ENCODE peak calls at places on chromosomes 4 and X, in four cellular contexts. D, T, M and C are unnamed samples.

GRCh38 chr4:71270901-71271300 is 67.9 kb upstream of the SLC4A4 start:
- DNase-seq in D (peak), M (no peak), T (peak), C (no peak)

GRCh38 chrX:57156397-57157049 is 19.3 kb upstream of the SPIN2A start:
- DNase-seq in T (no peak), M (no peak), D (peak), C (no peak)

GRCh38 chr4:15778191-15778741 is at the start of gene CD38:
- DNase-seq in T (no peak), M (peak), D (no peak), C (peak)

GRCh38 chrX:10156199-10157031 is at the start of gene CLCN4:
- DNase-seq in M (peak), D (peak), T (no peak), C (no peak)

GRCh38 chr4:86544313-86544966 is 49.7 kb upstream of the PTPN13 start:
- DNase-seq in D (no peak), T (no peak), M (no peak), C (no peak)

GRCh38 chr4:125741825-125742452 is 427.2 kb downstream of the FAT4 start:
- DNase-seq in D (peak), T (peak), M (no peak), C (no peak)

GRCh38 chr4:163681208-163681821 is 186.8 kb downstream of the TMA16 start:
- DNase-seq in M (no peak), D (peak), T (peak), C (peak)

GRCh38 chr4:93760284-93760683 is 68.3 kb upstream of the ATOH1 start:
- DNase-seq in M (no peak), T (no peak), D (no peak), C (no peak)

GRCh38 chr4:158411180-158411721 is 110.4 kb upstream of the RXFP1 start:
- DNase-seq in M (no peak), T (no peak), D (no peak), C (no peak)

GRCh38 chr4:142645478-142646108 is 200.5 kb downstream of the INPP4B start:
- DNase-seq in D (peak), M (no peak), T (no peak), C (no peak)

GRCh38 chr4:5757091-5757490 is 46.1 kb downstream of the EVC start:
- DNase-seq in D (no peak), M (no peak), T (no peak), C (no peak)

GRCh38 chrX:2484721-2485459 is 15.9 kb downstream of the DHRSX start:
- DNase-seq in T (no peak), M (peak), D (no peak), C (no peak)

GRCh38 chr4:128757712-128758111 is 51.8 kb upstream of the JADE1 start:
- DNase-seq in M (no peak), T (no peak), D (no peak), C (no peak)

GRCh38 chrX:122945328-122945727 is 238.8 kb upstream of the GRIA3 start:
- DNase-seq in M (no peak), D (no peak), T (no peak), C (no peak)

GRCh38 chr4:177596035-177596434 is 153.8 kb upstream of the AGA start:
- DNase-seq in T (no peak), M (no peak), D (no peak), C (no peak)

GRCh38 chr4:26557164-26557563 is 26.7 kb upstream of the TBC1D19 start:
- DNase-seq in D (no peak), T (no peak), M (no peak), C (no peak)

GRCh38 chr4:148443550-148444295 is 1.5 kb upstream of the NR3C2 start:
- DNase-seq in T (no peak), M (peak), D (peak), C (peak)

GRCh38 chrX:17415242-17415815 is 40.3 kb downstream of the NHS start:
- DNase-seq in D (no peak), T (no peak), M (no peak), C (no peak)

GRCh38 chrX:87621697-87622096 is 104.1 kb downstream of the KLHL4 start:
- DNase-seq in M (no peak), T (no peak), D (peak), C (no peak)

GRCh38 chr4:167000141-167000852 is 234.0 kb downstream of the SPOCK3 start:
- DNase-seq in D (no peak), M (no peak), T (no peak), C (no peak)

GRCh38 chr4:94368459-94368858 is 25.8 kb upstream of the HPGDS start:
- DNase-seq in M (no peak), T (no peak), D (no peak), C (no peak)

GRCh38 chrX:69289839-69290123 is 124.5 kb upstream of the PJA1 start:
- DNase-seq in T (no peak), D (no peak), M (no peak), C (no peak)

GRCh38 chr4:56099378-56099786 is 150.6 kb downstream of the CEP135 start:
- DNase-seq in D (no peak), T (no peak), M (no peak), C (no peak)

GRCh38 chr4:67861513-67861912 is 22.3 kb downstream of the TMPRSS11D start:
- DNase-seq in T (no peak), M (no peak), D (no peak), C (no peak)

GRCh38 chr4:80412322-80412721 is 76.8 kb downstream of the CFAP299 start:
- DNase-seq in M (no peak), D (no peak), T (no peak), C (no peak)

GRCh38 chr4:41183021-41183553 is 31.3 kb downstream of the APBB2 start:
- DNase-seq in M (no peak), T (no peak), D (no peak), C (no peak)

DNA sequence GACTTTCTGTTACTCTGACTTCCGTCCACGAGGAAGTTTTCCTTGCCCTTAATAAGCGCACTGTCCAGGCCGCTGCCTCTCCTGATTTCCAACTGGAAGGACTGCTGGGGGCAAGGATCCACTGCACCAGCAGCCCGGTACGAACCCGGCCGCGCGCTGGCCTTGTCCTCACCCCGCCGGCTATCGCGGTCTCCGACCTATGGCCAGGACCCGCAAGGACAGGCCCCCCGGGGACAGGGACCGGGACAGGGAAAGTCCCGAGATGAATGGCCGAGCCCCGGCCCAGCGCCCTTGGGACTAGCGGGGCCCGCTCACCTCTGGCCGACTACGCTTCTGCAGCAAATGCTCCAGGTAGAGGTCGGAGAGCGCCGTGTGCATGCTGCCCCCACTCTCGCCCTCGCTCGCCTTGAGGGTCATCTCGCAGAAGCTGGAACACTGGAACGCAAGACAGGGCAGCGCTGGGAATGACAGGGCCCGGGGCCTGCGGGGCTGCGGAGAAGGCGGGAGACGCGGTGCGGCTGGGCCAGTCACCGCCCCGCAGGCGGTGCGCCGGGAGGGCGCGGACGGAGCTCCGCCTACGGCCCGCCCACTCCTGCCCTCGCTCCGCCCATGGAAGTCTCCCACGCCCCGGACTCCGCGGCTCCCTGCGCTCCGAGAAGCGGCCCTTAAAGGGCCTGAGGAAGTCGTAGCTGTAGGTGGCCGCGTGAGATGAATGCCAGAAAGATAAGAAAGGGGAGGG is at the start of gene MPP1:
- DNase-seq in T (peak), D (peak), M (peak), C (peak)
- TF ChIP-seq POLR2AphosphoS5 in T (peak), D (no peak), M (peak), C (no peak)

GRCh38 chr4:99893991-99894981 is at the start of gene LAMTOR3:
- DNase-seq in M (peak), T (peak), D (peak), C (peak)
- TF ChIP-seq POLR2AphosphoS5 in M (peak), T (peak), D (peak), C (peak)

GRCh38 chr4:112636688-112637551 is at the start of the genes LARP7 and ZGRF1:
- DNase-seq in T (peak), M (peak), D (peak), C (peak)
- TF ChIP-seq POLR2AphosphoS5 in T (peak), M (peak), D (no peak), C (peak)

DNA sequence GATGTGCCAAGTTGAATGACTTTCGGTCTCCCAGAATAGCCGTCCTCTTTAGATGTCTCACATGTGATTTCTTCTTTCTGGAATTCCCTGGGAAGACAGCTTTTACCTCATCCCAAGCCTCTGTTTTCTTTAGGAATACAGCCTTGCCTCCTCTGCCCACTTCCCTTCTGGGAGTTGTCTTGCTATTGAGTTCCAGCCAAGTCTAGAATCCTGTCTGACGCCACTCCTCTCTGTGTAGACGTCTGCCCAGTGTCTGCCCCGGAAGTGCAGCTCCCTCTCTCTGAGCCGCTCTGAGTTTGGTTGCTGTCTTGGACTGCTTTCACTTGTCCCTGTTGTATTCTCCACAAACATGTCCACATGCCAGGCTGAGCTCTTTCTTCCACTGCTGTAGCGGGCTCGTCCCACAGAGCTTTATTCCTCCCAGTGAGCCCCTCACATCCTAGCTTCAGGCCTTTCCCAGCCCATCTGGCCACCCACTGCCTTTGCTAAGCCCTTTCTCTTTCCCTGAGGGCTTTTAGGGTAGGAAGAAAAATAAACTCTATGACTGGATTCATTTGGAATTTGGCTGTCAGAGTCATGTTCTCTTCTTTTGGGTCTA is 9.0 kb upstream of the IGFBP7 start:
- DNase-seq in D (peak), T (no peak), M (no peak), C (no peak)
- TF ChIP-seq POLR2AphosphoS5 in D (no peak), T (no peak), M (peak), C (no peak)

DNA sequence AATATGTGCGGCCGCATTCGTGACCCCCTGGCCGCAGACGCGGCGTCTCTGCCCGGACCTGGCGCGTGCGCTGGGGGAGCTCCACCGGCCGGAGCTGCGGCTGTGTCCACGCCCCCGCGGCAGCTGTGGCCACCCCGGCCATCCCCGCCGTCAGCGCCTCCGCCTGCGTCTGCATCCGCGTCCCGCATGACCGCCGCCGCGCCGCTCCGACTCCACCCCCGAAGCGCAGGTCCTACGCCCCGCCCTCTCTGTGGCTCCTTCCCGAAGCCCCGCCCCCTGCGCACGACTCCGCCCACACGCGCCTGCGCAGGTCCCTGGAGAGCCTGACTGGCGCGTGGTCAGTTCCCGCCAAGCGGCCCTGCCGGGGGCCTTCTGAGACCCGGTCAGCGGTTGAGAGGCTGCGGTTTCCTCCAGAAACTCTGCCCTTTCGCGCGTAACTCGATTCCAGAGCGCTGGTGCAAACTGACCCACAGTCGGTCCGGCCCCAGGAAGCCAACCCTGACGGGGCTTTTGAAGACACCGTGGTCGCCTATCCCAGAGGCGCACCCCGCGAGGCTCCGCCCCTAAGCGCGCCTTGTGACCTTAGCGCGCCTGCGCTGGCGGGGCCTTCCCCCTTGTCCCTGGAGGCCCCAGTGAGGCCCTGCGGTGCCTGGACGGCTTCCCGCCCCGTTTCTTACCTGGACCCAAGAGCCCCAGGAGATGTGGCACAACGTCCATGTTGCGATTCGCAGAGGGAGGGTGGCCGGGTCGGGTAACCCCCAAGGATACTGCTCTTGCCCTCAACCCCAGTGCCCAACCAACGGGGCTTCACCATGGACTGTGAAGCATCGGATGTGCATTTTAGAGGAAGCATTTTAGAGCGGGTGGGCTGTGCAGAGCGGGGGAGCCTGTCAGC is at the start of gene LAGE3:
- DNase-seq in D (peak), T (peak), M (peak), C (peak)
- TF ChIP-seq POLR2AphosphoS5 in D (peak), T (no peak), M (peak), C (no peak)

GRCh38 chr4:150145950-150146340 is 67.7 kb downstream of the DCLK2 start:
- DNase-seq in D (no peak), M (no peak), T (no peak), C (no peak)
- TF ChIP-seq POLR2AphosphoS5 in D (no peak), M (no peak), T (no peak), C (no peak)